ENCODE peak calls at places on chromosomes 5 and 9, in ten cellular contexts. D is GM10248, U is brain microvascular endothelial cell, O is Peyer's patch, J is bronchial epithelial cell, E is upper lobe of right lung, Y is nephron progenitor cell, K is choroid plexus epithelial cell, I is left ventricle myocardium inferior, T is heart left ventricle. S is an unnamed sample.

GRCh38 chr9:13145340-13145739 is 134.2 kb downstream of the MPDZ start:
- DNase-seq in D (no peak), U (no peak), O (no peak), J (no peak), E (no peak), Y (no peak), K (no peak), I (no peak), T (no peak), S (no peak)

GRCh38 chr9:32581512-32582143 is 8.7 kb upstream of the NDUFB6 start:
- DNase-seq in D (peak), U (peak), O (no peak), J (peak), E (no peak), Y (peak), K (peak), I (no peak), T (no peak), S (peak)

GRCh38 chr9:91159664-91160121 is 202.0 kb downstream of the AUH start:
- DNase-seq in D (no peak), U (no peak), O (no peak), J (no peak), E (peak), Y (no peak), K (no peak), I (peak), T (peak), S (no peak)

GRCh38 chr5:100950975-100951374 is 47.9 kb upstream of the ST8SIA4 start:
- DNase-seq in D (no peak), U (no peak), O (no peak), J (no peak), E (no peak), Y (no peak), K (no peak), I (no peak), T (no peak), S (no peak)

GRCh38 chr5:115873392-115873791 is 31.7 kb downstream of the AP3S1 start:
- DNase-seq in D (no peak), U (peak), O (no peak), J (peak), E (no peak), Y (no peak), K (peak), I (no peak), T (no peak), S (no peak)

GRCh38 chr5:360277-361027 is 38.9 kb downstream of the AHRR start:
- DNase-seq in D (peak), U (no peak), O (no peak), J (no peak), E (no peak), Y (no peak), K (no peak), I (no peak), T (no peak), S (no peak)

GRCh38 chr5:126514159-126515141 is 80.6 kb downstream of the ALDH7A1 start:
- DNase-seq in D (no peak), U (peak), O (no peak), J (no peak), E (no peak), Y (no peak), K (peak), I (no peak), T (no peak), S (no peak)

GRCh38 chr5:170757182-170757601 is 26.3 kb upstream of the GABRP start:
- DNase-seq in D (peak), U (peak), O (no peak), J (peak), E (no peak), Y (no peak), K (peak), I (no peak), T (peak), S (no peak)

GRCh38 chr5:142171270-142171669 is 62.7 kb downstream of the NDFIP1 start:
- DNase-seq in D (no peak), U (no peak), O (no peak), J (peak), E (no peak), Y (no peak), K (no peak), I (no peak), T (no peak), S (no peak)

GRCh38 chr9:112200699-112201098 is 25.6 kb upstream of the SUSD1 start:
- DNase-seq in D (no peak), U (no peak), O (no peak), J (no peak), E (no peak), Y (no peak), K (no peak), I (no peak), T (no peak), S (no peak)

GRCh38 chr9:14271078-14271673 is 42.8 kb downstream of the NFIB start:
- DNase-seq in D (no peak), U (peak), O (no peak), J (peak), E (no peak), Y (peak), K (peak), I (peak), T (peak), S (no peak)

GRCh38 chr5:61330341-61330878 is 1.6 kb upstream of the ZSWIM6 start:
- DNase-seq in D (no peak), U (no peak), O (peak), J (peak), E (no peak), Y (no peak), K (peak), I (peak), T (peak), S (peak)

GRCh38 chr5:159402328-159402727 is 72.0 kb upstream of the IL12B start:
- DNase-seq in D (no peak), U (no peak), O (no peak), J (peak), E (peak), Y (no peak), K (no peak), I (no peak), T (no peak), S (no peak)

GRCh38 chr9:87428659-87429058 is 69.0 kb upstream of the DAPK1 start:
- DNase-seq in D (no peak), U (no peak), O (no peak), J (no peak), E (no peak), Y (no peak), K (no peak), I (no peak), T (no peak), S (no peak)

GRCh38 chr9:85147046-85147640 is 477.6 kb downstream of the NTRK2 start:
- DNase-seq in D (no peak), U (no peak), O (no peak), J (no peak), E (no peak), Y (no peak), K (no peak), I (no peak), T (no peak), S (no peak)

GRCh38 chr5:68171101-68171558 is 44.4 kb upstream of the PIK3R1 start:
- DNase-seq in D (no peak), U (no peak), O (no peak), J (no peak), E (no peak), Y (no peak), K (peak), I (peak), T (peak), S (no peak)

GRCh38 chr5:119402555-119402954 is 46.7 kb downstream of the TNFAIP8 start:
- DNase-seq in D (no peak), U (no peak), O (no peak), J (no peak), E (no peak), Y (no peak), K (no peak), I (no peak), T (no peak), S (no peak)

GRCh38 chr9:129623331-129623730 is 2.4 kb upstream of the C9orf50 start:
- DNase-seq in D (no peak), U (peak), O (no peak), J (no peak), E (no peak), Y (no peak), K (peak), I (no peak), T (no peak), S (no peak)

GRCh38 chr9:137310190-137311052 is 8.3 kb upstream of the NRARP start:
- DNase-seq in D (no peak), U (no peak), O (no peak), J (peak), E (no peak), Y (no peak), K (no peak), I (peak), T (no peak), S (no peak)

GRCh38 chr5:143154495-143155375 is 248.8 kb downstream of the NR3C1 start:
- DNase-seq in D (no peak), U (no peak), O (no peak), J (peak), E (no peak), Y (no peak), K (no peak), I (no peak), T (no peak), S (no peak)

GRCh38 chr9:92499701-92500100 is 17.4 kb upstream of the ASPN start:
- DNase-seq in D (no peak), U (no peak), O (no peak), J (no peak), E (no peak), Y (no peak), K (no peak), I (no peak), T (no peak), S (no peak)

GRCh38 chr5:25862276-25862675 is 1176.1 kb downstream of the CDH9 start:
- DNase-seq in D (no peak), U (no peak), O (no peak), J (no peak), E (no peak), Y (no peak), K (no peak), I (no peak), T (no peak), S (no peak)

GRCh38 chr9:95764920-95765319 is 110.6 kb upstream of the ERCC6L2 start:
- DNase-seq in D (no peak), U (no peak), O (no peak), J (peak), E (no peak), Y (no peak), K (no peak), I (no peak), T (no peak), S (no peak)

GRCh38 chr5:78550891-78551290 is 97.7 kb downstream of the LHFPL2 start:
- DNase-seq in D (no peak), U (no peak), O (no peak), J (no peak), E (no peak), Y (no peak), K (no peak), I (no peak), T (no peak), S (no peak)

GRCh38 chr9:2291980-2292704 is 277.0 kb downstream of the SMARCA2 start:
- DNase-seq in D (no peak), U (no peak), O (no peak), J (peak), E (no peak), Y (no peak), K (peak), I (no peak), T (no peak), S (no peak)

GRCh38 chr5:157167219-157167621 is 1.2 kb upstream of the GARIN3 start:
- DNase-seq in D (peak), U (peak), O (no peak), J (no peak), E (no peak), Y (no peak), K (peak), I (no peak), T (no peak), S (no peak)

GRCh38 chr9:92563701-92564100 is 27.9 kb upstream of the ECM2 start:
- DNase-seq in D (no peak), U (no peak), O (no peak), J (no peak), E (no peak), Y (no peak), K (peak), I (no peak), T (no peak), S (no peak)

GRCh38 chr9:2053883-2054845 is 39.0 kb downstream of the SMARCA2 start:
- DNase-seq in D (peak), U (no peak), O (peak), J (no peak), E (no peak), Y (peak), K (no peak), I (no peak), T (no peak), S (peak)

GRCh38 chr9:136359774-136360718 is 3.5 kb downstream of the DNLZ start:
- DNase-seq in D (no peak), U (no peak), O (no peak), J (no peak), E (no peak), Y (no peak), K (no peak), I (no peak), T (no peak), S (no peak)

GRCh38 chr9:122051401-122052346 is 41.4 kb downstream of the TTLL11 start:
- DNase-seq in D (peak), U (peak), O (no peak), J (no peak), E (no peak), Y (no peak), K (peak), I (no peak), T (no peak), S (no peak)

GRCh38 chr9:126296687-126297086 is 29.9 kb upstream of the MVB12B start:
- DNase-seq in D (no peak), U (no peak), O (no peak), J (no peak), E (no peak), Y (no peak), K (no peak), I (no peak), T (no peak), S (no peak)

GRCh38 chr5:178324481-178325310 is 92.1 kb upstream of the PHYKPL start:
- DNase-seq in D (peak), U (no peak), O (peak), J (no peak), E (peak), Y (no peak), K (no peak), I (no peak), T (no peak), S (no peak)

GRCh38 chr5:180990086-180990888 is 1.6 kb downstream of the BTNL3 start:
- DNase-seq in D (no peak), U (peak), O (no peak), J (no peak), E (no peak), Y (no peak), K (peak), I (no peak), T (no peak), S (no peak)

GRCh38 chr9:127214421-127215265 is 49.9 kb upstream of the GARNL3 start:
- DNase-seq in D (peak), U (peak), O (peak), J (peak), E (peak), Y (peak), K (peak), I (no peak), T (peak), S (peak)

GRCh38 chr9:133876144-133876543 is 116.0 kb downstream of the VAV2 start:
- DNase-seq in D (no peak), U (no peak), O (no peak), J (peak), E (no peak), Y (peak), K (no peak), I (no peak), T (no peak), S (no peak)
- TF ChIP-seq CTCF in D (no peak), U (peak), O (no peak), J (peak), E (no peak), Y (peak), K (peak), I (no peak), T (no peak), S (peak)

GRCh38 chr9:116409659-116410058 is 256.1 kb downstream of the PAPPA start:
- DNase-seq in D (no peak), U (no peak), O (no peak), J (no peak), E (no peak), Y (no peak), K (no peak), I (no peak), T (no peak), S (no peak)

GRCh38 chr9:116403171-116403570 is 249.6 kb downstream of the PAPPA start:
- DNase-seq in D (no peak), U (no peak), O (no peak), J (no peak), E (no peak), Y (no peak), K (no peak), I (no peak), T (no peak), S (no peak)

GRCh38 chr9:116405321-116405720 is 251.7 kb downstream of the PAPPA start:
- DNase-seq in D (no peak), U (no peak), O (no peak), J (no peak), E (no peak), Y (no peak), K (no peak), I (no peak), T (no peak), S (no peak)

GRCh38 chr9:116409124-116409523 is 255.5 kb downstream of the PAPPA start:
- DNase-seq in D (no peak), U (no peak), O (no peak), J (no peak), E (no peak), Y (no peak), K (no peak), I (no peak), T (no peak), S (no peak)

DNA sequence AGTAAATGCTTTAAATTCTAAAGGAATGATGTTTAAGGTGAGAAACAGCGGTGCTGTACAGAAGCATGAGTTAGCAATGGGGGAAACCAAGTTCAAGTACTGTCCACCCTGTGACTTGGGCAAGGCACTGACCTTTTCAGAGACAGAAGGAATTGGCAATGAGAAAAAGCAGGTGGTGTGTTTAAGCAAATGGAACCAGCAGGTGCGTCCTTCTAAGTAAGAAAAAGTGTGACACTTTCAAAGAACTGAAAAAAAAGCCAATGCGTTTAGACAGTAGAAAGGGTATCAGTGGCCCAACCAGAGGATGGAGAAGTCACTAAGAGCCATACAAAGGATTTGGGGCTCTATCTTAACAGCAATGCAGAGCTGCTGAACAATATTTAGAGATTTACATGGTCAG is 250.6 kb downstream of the PAPPA start:
- DNase-seq in D (no peak), U (no peak), O (no peak), J (no peak), E (no peak), Y (no peak), K (no peak), I (no peak), T (no peak), S (no peak)
- TF ChIP-seq CTCF in D (no peak), U (no peak), O (no peak), J (no peak), E (no peak), Y (no peak), K (no peak), I (no peak), T (no peak), S (no peak)

DNA sequence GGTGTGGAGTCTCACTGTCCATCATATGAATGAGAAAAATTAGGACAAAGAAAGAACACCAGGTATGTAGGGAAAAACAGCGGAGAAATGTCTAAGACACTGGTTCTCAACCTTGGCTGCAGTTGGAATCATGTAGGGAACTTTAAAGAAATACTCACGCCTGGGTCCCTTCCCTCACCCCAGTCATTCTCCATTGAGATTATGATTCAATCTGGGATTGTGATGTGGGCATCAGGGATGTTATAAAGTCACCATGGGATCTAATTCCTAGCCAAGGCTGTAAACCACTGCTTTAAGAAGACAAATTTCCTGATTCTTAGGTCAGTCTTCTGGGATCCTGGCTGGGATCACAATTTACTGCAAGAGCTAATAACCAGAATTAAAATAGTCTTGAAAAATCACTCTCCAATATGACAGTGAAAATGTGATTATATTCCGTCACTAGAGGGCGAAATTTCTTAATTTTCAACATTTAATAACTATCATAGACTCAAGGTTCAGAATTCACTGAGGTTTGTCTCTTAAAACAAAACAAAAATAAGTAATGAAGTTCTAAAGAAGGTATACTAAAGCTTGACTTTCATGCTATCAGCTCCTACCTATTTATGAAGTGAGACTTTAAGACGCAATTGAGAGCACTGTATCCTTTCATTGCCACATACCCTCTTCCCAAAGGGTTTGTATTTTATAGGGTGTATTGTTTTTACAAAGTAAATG is 60.5 kb downstream of the GLDC start:
- DNase-seq in D (no peak), U (no peak), O (no peak), J (peak), E (no peak), Y (no peak), K (peak), I (no peak), T (no peak), S (no peak)
- TF ChIP-seq CTCF in D (peak), U (peak), O (peak), J (no peak), E (peak), Y (peak), K (peak), I (peak), T (peak), S (peak)

DNA sequence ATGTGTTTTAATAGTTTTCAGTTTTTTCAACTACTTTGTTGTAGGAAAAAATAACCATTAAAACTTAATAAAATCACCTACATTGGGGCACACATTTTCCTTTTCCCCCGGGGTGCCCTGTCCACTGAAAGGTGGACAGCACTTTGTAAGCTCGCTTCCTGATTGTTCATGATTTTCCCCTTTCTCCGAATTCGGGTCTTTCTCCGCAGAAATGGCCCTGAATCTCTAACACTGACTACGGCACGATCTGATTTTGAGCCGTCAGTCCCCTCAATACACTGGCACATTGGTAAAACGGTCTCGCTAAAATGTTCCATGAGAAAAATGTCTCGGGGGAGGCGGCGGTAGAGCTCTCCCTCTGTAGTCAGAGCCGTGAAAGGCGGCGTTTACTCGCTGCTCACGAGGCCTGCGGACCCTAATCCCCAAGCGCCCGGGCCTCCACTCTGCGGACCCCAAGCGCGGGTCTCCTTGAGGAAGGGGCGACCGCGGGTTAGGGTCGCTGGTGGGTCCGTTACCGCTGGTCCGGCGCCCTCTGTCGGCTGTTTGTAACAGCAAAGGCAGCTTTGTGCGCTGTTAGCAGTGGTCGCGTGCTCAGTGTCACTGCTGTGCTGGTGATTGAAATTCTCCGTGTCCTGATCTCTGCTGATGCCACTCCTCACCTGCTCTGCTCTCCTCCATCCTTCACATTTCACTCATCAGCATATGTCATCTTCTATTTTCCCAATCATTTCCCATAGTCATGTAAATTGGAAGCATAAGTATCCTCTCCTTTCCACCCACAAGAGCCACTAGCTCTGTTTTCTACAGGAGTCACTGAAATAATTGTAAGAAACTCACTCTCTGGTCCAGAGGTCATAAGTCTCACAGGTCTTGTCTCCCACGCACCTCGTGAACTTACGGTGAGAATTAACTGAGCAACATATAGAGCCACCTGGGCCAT is 10.8 kb upstream of the IFNA2 start:
- DNase-seq in D (peak), U (no peak), O (peak), J (no peak), E (peak), Y (peak), K (peak), I (peak), T (peak), S (peak)
- TF ChIP-seq CTCF in D (peak), U (peak), O (peak), J (peak), E (peak), Y (peak), K (peak), I (peak), T (peak), S (peak)

GRCh38 chr9:6829027-6829426 is 71.3 kb downstream of the KDM4C start:
- DNase-seq in D (no peak), U (no peak), O (no peak), J (peak), E (no peak), Y (no peak), K (peak), I (no peak), T (no peak), S (no peak)
- TF ChIP-seq CTCF in D (no peak), U (peak), O (no peak), J (no peak), E (no peak), Y (no peak), K (peak), I (no peak), T (no peak), S (no peak)

GRCh38 chr5:79986260-79986659 is 4.8 kb downstream of the MTX3 start:
- DNase-seq in D (no peak), U (no peak), O (no peak), J (no peak), E (no peak), Y (no peak), K (no peak), I (no peak), T (no peak), S (no peak)
- TF ChIP-seq CTCF in D (no peak), U (no peak), O (no peak), J (no peak), E (no peak), Y (no peak), K (no peak), I (no peak), T (no peak), S (no peak)

S was measured in DND-41.